ENCODE peak calls at places on chromosomes 16 and 17, in four cellular contexts. A is GM12878, L is HepG2, N is A549. H is an unnamed sample.

GRCh38 chr16:67115649-67116048 is 5.9 kb downstream of the PHAF1 start:
- DNase-seq in A (no peak), N (peak), L (no peak), H (no peak)

GRCh38 chr17:65515959-65516948 is 45.2 kb downstream of the AXIN2 start:
- DNase-seq in A (no peak), N (no peak), L (peak), H (no peak)

GRCh38 chr16:79064259-79064658 is 536.3 kb downstream of the MAF start:
- DNase-seq in N (no peak), A (no peak), L (no peak), H (no peak)

GRCh38 chr17:79555543-79555942 is 55.3 kb downstream of the RBFOX3 start:
- DNase-seq in L (no peak), A (no peak), N (no peak), H (no peak)

GRCh38 chr16:55949518-55949917 is 74.3 kb upstream of the CES5A start:
- DNase-seq in N (peak), L (no peak), A (no peak), H (no peak)

GRCh38 chr16:57863434-57864160 is 61.3 kb upstream of the KIFC3 start:
- DNase-seq in N (peak), A (no peak), L (peak), H (peak)

GRCh38 chr16:87895641-87896141 is 26.4 kb upstream of the SLC7A5 start:
- DNase-seq in L (no peak), A (peak), N (no peak), H (no peak)

GRCh38 chr17:47975189-47975814 is 4.4 kb downstream of the CDK5RAP3 start:
- DNase-seq in N (no peak), L (no peak), A (no peak), H (no peak)

GRCh38 chr16:65618335-65618734 is 496.5 kb upstream of the CDH11 start:
- DNase-seq in L (no peak), N (no peak), A (no peak), H (no peak)

GRCh38 chr16:4797805-4798252 is 2.7 kb downstream of the SMIM22 start:
- DNase-seq in N (no peak), A (no peak), L (no peak), H (no peak)

GRCh38 chr16:4796982-4797804 is 2.0 kb downstream of the SMIM22 start:
- DNase-seq in L (no peak), N (no peak), A (no peak), H (no peak)

GRCh38 chr16:4792951-4793513 is 2.1 kb upstream of the SMIM22 start:
- DNase-seq in L (peak), N (no peak), A (no peak), H (no peak)

GRCh38 chr16:4795828-4796572 is 831 bp downstream of the SMIM22 start:
- DNase-seq in L (no peak), N (no peak), A (no peak), H (no peak)

DNA sequence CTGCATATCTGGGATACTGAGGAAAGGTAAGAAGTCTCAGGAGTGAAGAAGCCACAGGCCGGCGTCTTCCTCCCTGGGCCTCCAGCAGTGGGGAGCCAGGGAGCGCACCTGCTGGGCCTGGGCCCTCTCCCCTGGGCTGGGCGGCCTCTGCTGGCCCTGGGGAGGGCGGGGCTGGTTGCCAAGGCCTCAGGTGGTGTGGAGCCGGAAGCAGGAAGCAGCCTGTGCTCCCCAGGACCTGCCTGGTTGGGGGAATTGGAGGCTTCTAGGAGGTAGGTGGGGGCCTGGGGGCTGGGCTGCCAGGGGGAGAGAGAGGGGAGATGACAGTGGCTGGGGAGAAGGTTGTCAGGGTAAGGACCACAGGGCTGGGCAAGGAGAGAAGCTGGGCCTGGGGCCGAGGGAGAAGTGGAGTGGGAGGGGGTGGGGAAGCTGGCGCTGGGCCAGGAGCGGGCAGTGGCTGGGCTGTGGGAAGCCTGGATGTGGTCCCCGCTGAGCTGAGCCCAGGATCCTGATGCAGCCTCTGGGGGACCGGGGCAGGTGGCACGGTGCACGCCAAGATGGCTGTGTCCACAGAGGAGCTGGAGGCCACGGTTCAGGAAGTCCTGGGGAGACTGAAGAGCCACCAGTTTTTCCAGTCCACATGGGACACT is at the start of gene SMIM22:
- DNase-seq in N (no peak), L (no peak), A (no peak), H (no peak)
- TF ChIP-seq CHD4 in N (no peak), L (no peak), A (no peak), H (no peak)

DNA sequence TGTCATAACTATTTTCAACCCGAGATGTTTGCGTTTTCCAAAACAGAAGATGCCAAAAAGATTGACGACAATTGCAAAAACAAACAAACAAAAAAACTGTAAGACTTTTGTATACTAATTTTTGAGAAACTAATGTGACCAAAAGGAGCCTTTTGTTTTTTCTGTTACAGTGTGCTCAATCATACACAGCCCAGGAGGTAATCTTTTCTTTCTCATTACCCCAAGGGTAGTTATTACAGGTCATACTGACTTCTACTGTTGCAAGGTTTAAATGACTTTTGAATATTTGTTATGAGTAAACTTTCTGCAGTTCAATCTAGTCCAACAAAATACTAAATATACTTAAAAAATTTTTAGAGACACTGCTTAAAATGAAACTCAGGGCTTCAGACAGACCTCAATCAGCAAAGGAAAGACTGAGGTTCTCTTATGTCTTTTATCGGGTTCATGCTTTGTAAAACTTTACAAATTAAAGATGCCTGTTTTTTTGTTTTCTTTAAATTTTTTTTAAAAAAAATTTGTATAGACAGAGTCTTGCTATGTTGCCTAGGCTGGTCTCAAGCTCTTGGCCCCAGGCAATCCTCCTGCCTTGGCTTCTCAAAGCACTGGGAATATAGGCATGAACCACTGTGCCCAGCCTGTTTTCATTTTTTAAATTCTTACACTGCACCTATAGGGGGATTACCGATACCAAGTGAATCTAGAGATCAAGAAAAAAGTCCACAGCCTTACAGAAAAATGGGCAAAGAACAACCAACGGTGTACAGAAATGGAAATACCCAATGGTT is 47.6 kb downstream of the SPOP start:
- DNase-seq in A (no peak), L (no peak), N (no peak), H (no peak)
- TF ChIP-seq CHD4 in A (no peak), L (no peak), N (no peak), H (no peak)

GRCh38 chr17:1577186-1577585 is 14.6 kb upstream of the PITPNA start:
- DNase-seq in L (peak), N (peak), A (no peak), H (no peak)
- TF ChIP-seq CHD4 in L (no peak), N (no peak), A (no peak), H (no peak)

GRCh38 chr17:42548070-42548837 is 4.5 kb upstream of the HSD17B1 start:
- DNase-seq in L (no peak), N (peak), A (no peak), H (no peak)
- TF ChIP-seq CHD4 in L (no peak), N (no peak), A (no peak), H (no peak)

GRCh38 chr17:29086628-29087332 is 43.8 kb downstream of the PIPOX start:
- DNase-seq in A (no peak), N (no peak), L (no peak), H (no peak)
- TF ChIP-seq CHD4 in A (no peak), N (no peak), L (no peak), H (no peak)

DNA sequence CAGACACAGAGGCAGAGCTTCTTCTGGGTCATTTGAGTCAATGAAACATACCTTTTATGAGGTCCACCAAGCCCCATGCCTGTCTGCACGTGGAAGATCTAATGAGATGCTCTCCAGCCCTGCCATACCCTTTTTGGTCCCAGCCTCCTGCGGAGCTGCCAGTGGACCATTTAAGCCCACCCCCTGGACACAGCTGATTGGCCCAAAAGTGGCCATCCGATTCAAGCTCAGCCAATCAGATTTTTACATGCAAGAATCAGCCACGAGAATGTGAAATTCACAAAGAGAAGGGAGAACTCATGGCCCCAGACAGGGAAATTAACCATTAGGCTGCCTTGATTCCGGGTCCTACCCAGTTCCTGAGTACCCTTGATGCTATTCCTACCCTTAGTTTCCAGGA is 231.0 kb upstream of the EEF2KMT start:
- DNase-seq in L (no peak), A (no peak), N (no peak), H (peak)
- TF ChIP-seq CHD4 in L (no peak), A (no peak), N (no peak), H (no peak)

DNA sequence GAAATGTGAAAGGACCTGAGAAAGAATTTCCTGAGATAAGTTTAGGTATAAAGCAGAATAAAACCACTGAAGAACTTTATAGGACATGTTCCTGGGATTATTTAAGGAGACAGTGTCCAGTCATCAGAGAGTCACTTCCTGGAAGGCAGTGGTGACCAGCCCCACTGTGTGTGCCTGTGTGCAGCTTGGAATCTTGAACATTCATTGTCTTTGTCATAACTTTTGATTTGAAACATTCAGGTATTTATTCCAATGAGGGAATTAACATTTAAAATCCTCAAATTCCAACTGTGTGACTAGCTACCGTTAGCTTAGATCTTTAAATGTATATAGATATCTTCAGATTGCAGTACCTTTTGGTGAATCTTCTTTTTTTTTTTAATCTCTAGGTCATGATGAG is 61.7 kb upstream of the MRC2 start:
- DNase-seq in N (peak), A (no peak), L (no peak), H (no peak)
- TF ChIP-seq CHD4 in N (no peak), A (no peak), L (no peak), H (no peak)

GRCh38 chr17:64460955-64461354 is 12.0 kb downstream of the MILR1 start:
- DNase-seq in A (no peak), L (no peak), N (no peak), H (no peak)

GRCh38 chr17:64457156-64457555 is 8.2 kb downstream of the MILR1 start:
- DNase-seq in L (no peak), A (no peak), N (no peak), H (no peak)

GRCh38 chr17:64458756-64459155 is 9.8 kb downstream of the MILR1 start:
- DNase-seq in L (no peak), N (no peak), A (no peak), H (no peak)

GRCh38 chr17:64461788-64462187 is 12.9 kb downstream of the MILR1 start:
- DNase-seq in N (no peak), L (no peak), A (no peak), H (no peak)

GRCh38 chr17:64459284-64459747 is 10.4 kb downstream of the MILR1 start:
- DNase-seq in L (no peak), A (no peak), N (peak), H (no peak)
- TF ChIP-seq CHD4 in L (no peak), A (no peak), N (no peak), H (no peak)

DNA sequence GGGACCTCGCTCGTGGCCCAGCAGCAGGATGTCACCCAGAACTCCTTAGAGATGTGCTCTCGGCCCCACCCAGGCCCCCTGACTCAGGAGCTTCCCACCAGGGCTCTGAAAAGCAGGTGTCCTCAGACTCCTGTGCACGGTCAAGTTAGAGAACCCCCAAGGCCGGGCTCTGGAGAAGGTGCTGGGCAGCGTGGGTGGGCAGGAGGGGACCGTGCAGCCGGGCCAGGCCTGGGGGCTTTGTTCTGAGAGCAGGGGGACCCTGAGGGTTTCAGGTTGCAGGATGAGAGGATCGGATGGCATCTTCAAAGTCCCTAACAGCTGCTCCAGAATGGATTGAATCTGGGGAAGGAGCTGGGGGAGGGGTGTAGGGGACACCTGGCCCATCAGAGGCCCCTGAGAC is 164.5 kb upstream of the CIBAR2 start:
- DNase-seq in N (no peak), A (no peak), L (no peak), H (no peak)
- TF ChIP-seq CHD4 in N (no peak), A (no peak), L (no peak), H (no peak)

H was measured in K562.